ENCODE peak calls at places on chromosomes 4 and X, in eight cellular contexts. G, W, X, C, B, A, T and V are unnamed samples.

GRCh38 chr4:176274441-176274840 is 5.4 kb upstream of the ASB5 start:
- DNase-seq in G (no peak), W (no peak), X (no peak), C (peak), B (peak), A (no peak), T (no peak), V (peak)

GRCh38 chrX:72609313-72609712 is 36.7 kb upstream of the HDAC8 start:
- DNase-seq in G (no peak), W (no peak), X (no peak), C (peak), B (peak), A (no peak), T (no peak), V (peak)

GRCh38 chrX:118974088-118974907 is at the start of gene LONRF3:
- DNase-seq in G (peak), W (peak), X (peak), C (peak), B (peak), A (peak), T (peak), V (peak)

GRCh38 chr4:165308174-165308573 is 19.3 kb upstream of the MSMO1 start:
- DNase-seq in G (no peak), W (no peak), X (no peak), C (peak), B (no peak), A (no peak), T (no peak), V (no peak)

GRCh38 chr4:14196141-14196540 is 568.6 kb upstream of the BOD1L1 start:
- DNase-seq in G (no peak), W (no peak), X (peak), C (peak), B (peak), A (no peak), T (peak), V (no peak)

GRCh38 chrX:136473663-136474062 is 14.1 kb upstream of the BRS3 start:
- DNase-seq in G (no peak), W (no peak), X (no peak), C (no peak), B (no peak), A (no peak), T (no peak), V (no peak)

GRCh38 chr4:90495211-90495610 is 368.0 kb downstream of the CCSER1 start:
- DNase-seq in G (no peak), W (no peak), X (no peak), C (no peak), B (no peak), A (no peak), T (no peak), V (peak)

GRCh38 chr4:40349561-40350198 is 14.5 kb downstream of the CHRNA9 start:
- DNase-seq in G (no peak), W (no peak), X (no peak), C (no peak), B (peak), A (no peak), T (no peak), V (peak)